ENCODE peak calls at places on chromosomes 12 and 14, in nine cellular contexts. B, Y, J, X, A, W, G, V and U are unnamed samples.

GRCh38 chr12:106149096-106149784 is 10.5 kb upstream of the NUAK1 start:
- DNase-seq in B (no peak), Y (peak), J (no peak), X (no peak), A (no peak), W (no peak), G (no peak), V (no peak), U (peak)

GRCh38 chr12:106070147-106070546 is 68.6 kb downstream of the NUAK1 start:
- DNase-seq in B (no peak), Y (no peak), J (no peak), X (no peak), A (no peak), W (no peak), G (no peak), V (no peak), U (no peak)

GRCh38 chr14:77140343-77140936 is 1.2 kb downstream of the ZDHHC22 start:
- DNase-seq in B (no peak), Y (no peak), J (no peak), X (peak), A (no peak), W (no peak), G (no peak), V (no peak), U (peak)

GRCh38 chr14:72318648-72319047 is 386.4 kb downstream of the RGS6 start:
- DNase-seq in B (no peak), Y (no peak), J (no peak), X (no peak), A (no peak), W (no peak), G (no peak), V (no peak), U (no peak)

GRCh38 chr12:100951756-100952155 is 157.2 kb downstream of the ANO4 start:
- DNase-seq in B (no peak), Y (no peak), J (no peak), X (no peak), A (no peak), W (no peak), G (no peak), V (no peak), U (no peak)

GRCh38 chr12:43348221-43348620 is 203.8 kb downstream of the ADAMTS20 start:
- DNase-seq in B (no peak), Y (no peak), J (no peak), X (no peak), A (no peak), W (no peak), G (no peak), V (no peak), U (no peak)

GRCh38 chr12:27616356-27617150 is 79.7 kb upstream of the REP15 start:
- DNase-seq in B (no peak), Y (no peak), J (no peak), X (no peak), A (no peak), W (no peak), G (no peak), V (no peak), U (no peak)

GRCh38 chr12:106753526-106753925 is 21.0 kb upstream of the RIC8B start:
- DNase-seq in B (no peak), Y (no peak), J (no peak), X (no peak), A (no peak), W (no peak), G (no peak), V (no peak), U (no peak)

GRCh38 chr14:35991356-35991755 is 165.2 kb downstream of the BRMS1L start:
- DNase-seq in B (no peak), Y (no peak), J (no peak), X (no peak), A (no peak), W (no peak), G (no peak), V (no peak), U (no peak)

GRCh38 chr14:70804556-70805162 is 4.7 kb downstream of the MAP3K9 start:
- DNase-seq in B (no peak), Y (no peak), J (no peak), X (no peak), A (no peak), W (no peak), G (no peak), V (no peak), U (no peak)

GRCh38 chr14:72495668-72496067 is 398.2 kb downstream of the DPF3 start:
- DNase-seq in B (peak), Y (no peak), J (no peak), X (peak), A (no peak), W (no peak), G (no peak), V (no peak), U (no peak)

GRCh38 chr14:55701638-55702037 is 121.6 kb downstream of the KTN1 start:
- DNase-seq in B (no peak), Y (no peak), J (no peak), X (no peak), A (no peak), W (no peak), G (no peak), V (no peak), U (no peak)

GRCh38 chr12:106645074-106645421 is 62.2 kb downstream of the RFX4 start:
- DNase-seq in B (peak), Y (no peak), J (peak), X (peak), A (no peak), W (no peak), G (no peak), V (no peak), U (no peak)

GRCh38 chr14:104633276-104633861 is 28.8 kb upstream of the TMEM179 start:
- DNase-seq in B (no peak), Y (no peak), J (no peak), X (no peak), A (no peak), W (no peak), G (no peak), V (no peak), U (no peak)

GRCh38 chr12:114512351-114512750 is 106.4 kb upstream of the TBX5 start:
- DNase-seq in B (no peak), Y (no peak), J (peak), X (no peak), A (no peak), W (no peak), G (no peak), V (no peak), U (peak)

GRCh38 chr12:132140501-132140900 is 3.6 kb downstream of the DDX51 start:
- DNase-seq in B (no peak), Y (no peak), J (no peak), X (peak), A (peak), W (no peak), G (no peak), V (no peak), U (no peak)

GRCh38 chr14:32343926-32344430 is 14.9 kb downstream of the AKAP6 start:
- DNase-seq in B (no peak), Y (no peak), J (no peak), X (no peak), A (no peak), W (no peak), G (no peak), V (no peak), U (no peak)

GRCh38 chr14:75401356-75401755 is 26.5 kb upstream of the JDP2 start:
- DNase-seq in B (peak), Y (no peak), J (no peak), X (no peak), A (peak), W (no peak), G (no peak), V (peak), U (no peak)

GRCh38 chr14:61174395-61175386 is 106.4 kb downstream of the TMEM30B start:
- DNase-seq in B (no peak), Y (no peak), J (no peak), X (no peak), A (no peak), W (no peak), G (no peak), V (no peak), U (no peak)

GRCh38 chr14:29971101-29971500 is 43.5 kb upstream of the PRKD1 start:
- DNase-seq in B (no peak), Y (no peak), J (no peak), X (no peak), A (no peak), W (no peak), G (no peak), V (no peak), U (no peak)

GRCh38 chr12:2922329-2922728 is 31.6 kb downstream of the TULP3 start:
- DNase-seq in B (no peak), Y (no peak), J (no peak), X (no peak), A (no peak), W (no peak), G (no peak), V (no peak), U (no peak)

GRCh38 chr12:15726029-15726756 is 63.0 kb downstream of the EPS8 start:
- DNase-seq in B (no peak), Y (no peak), J (no peak), X (no peak), A (no peak), W (no peak), G (no peak), V (no peak), U (no peak)

GRCh38 chr12:91778091-91778819 is 367.4 kb downstream of the BTG1 start:
- DNase-seq in B (no peak), Y (peak), J (no peak), X (no peak), A (peak), W (no peak), G (no peak), V (no peak), U (no peak)

GRCh38 chr12:1890810-1891209 is 27.6 kb downstream of the CACNA2D4 start:
- DNase-seq in B (no peak), Y (no peak), J (no peak), X (no peak), A (no peak), W (no peak), G (no peak), V (no peak), U (no peak)

GRCh38 chr12:8559676-8560075 is 19.0 kb upstream of the CLEC4E start:
- DNase-seq in B (no peak), Y (no peak), J (no peak), X (no peak), A (no peak), W (no peak), G (no peak), V (no peak), U (no peak)

GRCh38 chr14:78202976-78203375 is 32.8 kb downstream of the NRXN3 start:
- DNase-seq in B (peak), Y (no peak), J (no peak), X (no peak), A (no peak), W (no peak), G (no peak), V (no peak), U (no peak)

GRCh38 chr12:102680296-102680695 is 199.9 kb upstream of the IGF1 start:
- DNase-seq in B (no peak), Y (no peak), J (no peak), X (no peak), A (no peak), W (no peak), G (no peak), V (no peak), U (no peak)

GRCh38 chr14:73780391-73780790 is 66.2 kb upstream of the PNMA1 start:
- DNase-seq in B (no peak), Y (no peak), J (no peak), X (no peak), A (no peak), W (no peak), G (no peak), V (no peak), U (no peak)

GRCh38 chr12:28258998-28259397 is 68.7 kb downstream of the CCDC91 start:
- DNase-seq in B (no peak), Y (no peak), J (no peak), X (no peak), A (no peak), W (no peak), G (no peak), V (no peak), U (no peak)

GRCh38 chr14:64411001-64411400 is 22.8 kb downstream of the MTHFD1 start:
- DNase-seq in B (peak), Y (no peak), J (no peak), X (no peak), A (no peak), W (no peak), G (no peak), V (no peak), U (no peak)

GRCh38 chr14:38561657-38562056 is 305.8 kb upstream of the CLEC14A start:
- DNase-seq in B (no peak), Y (no peak), J (no peak), X (no peak), A (no peak), W (no peak), G (no peak), V (no peak), U (no peak)

GRCh38 chr12:58254463-58254862 is 313.1 kb downstream of the ATP23 start:
- DNase-seq in B (no peak), Y (no peak), J (no peak), X (no peak), A (no peak), W (no peak), G (no peak), V (no peak), U (no peak)

GRCh38 chr12:105574056-105574715 is 243.7 kb downstream of the C12orf75 start:
- DNase-seq in B (no peak), Y (no peak), J (no peak), X (no peak), A (no peak), W (no peak), G (no peak), V (no peak), U (no peak)

GRCh38 chr12:100170313-100170858 is 27.7 kb upstream of the BLTP3B start:
- DNase-seq in B (no peak), Y (no peak), J (no peak), X (no peak), A (no peak), W (no peak), G (no peak), V (no peak), U (no peak)

GRCh38 chr12:120121766-120122293 is 5.3 kb upstream of the RAB35 start:
- DNase-seq in B (no peak), Y (no peak), J (peak), X (no peak), A (no peak), W (no peak), G (no peak), V (no peak), U (no peak)

GRCh38 chr12:121023799-121024198 is 7.5 kb upstream of the C12orf43 start:
- DNase-seq in B (no peak), Y (no peak), J (peak), X (no peak), A (no peak), W (no peak), G (no peak), V (no peak), U (no peak)

GRCh38 chr14:85444685-85445084 is 85.3 kb upstream of the FLRT2 start:
- DNase-seq in B (no peak), Y (no peak), J (no peak), X (no peak), A (no peak), W (no peak), G (no peak), V (no peak), U (no peak)
- TF ChIP-seq POLR2A in B (no peak), Y (no peak), J (no peak), X (no peak), A (no peak), W (no peak), G (no peak), V (no peak), U (no peak)

GRCh38 chr12:6116481-6117021 is 7.9 kb downstream of the VWF start:
- DNase-seq in B (no peak), Y (no peak), J (peak), X (no peak), A (peak), W (no peak), G (no peak), V (no peak), U (no peak)
- TF ChIP-seq POLR2A in B (no peak), Y (no peak), J (no peak), X (no peak), A (no peak), W (no peak), G (no peak), V (no peak), U (no peak)

GRCh38 chr14:50396636-50397460 is at the start of gene CDKL1:
- DNase-seq in B (peak), Y (no peak), J (peak), X (peak), A (peak), W (peak), G (no peak), V (peak), U (peak)
- TF ChIP-seq POLR2A in B (no peak), Y (peak), J (no peak), X (no peak), A (peak), W (peak), G (peak), V (peak), U (peak)

GRCh38 chr12:12913626-12914388 is 22.4 kb downstream of the GPRC5A start:
- DNase-seq in B (no peak), Y (no peak), J (no peak), X (no peak), A (no peak), W (no peak), G (no peak), V (no peak), U (peak)

GRCh38 chr12:12915654-12916053 is 24.3 kb downstream of the GPRC5A start:
- DNase-seq in B (no peak), Y (no peak), J (no peak), X (no peak), A (no peak), W (no peak), G (no peak), V (no peak), U (peak)

GRCh38 chr12:12918781-12919180 is 27.4 kb downstream of the GPRC5A start:
- DNase-seq in B (no peak), Y (no peak), J (no peak), X (no peak), A (no peak), W (no peak), G (no peak), V (no peak), U (no peak)

GRCh38 chr12:12919666-12920435 is 28.5 kb downstream of the GPRC5A start:
- DNase-seq in B (no peak), Y (no peak), J (no peak), X (no peak), A (no peak), W (no peak), G (no peak), V (no peak), U (no peak)

GRCh38 chr12:12916135-12916956 is 25.0 kb downstream of the GPRC5A start:
- DNase-seq in B (peak), Y (peak), J (peak), X (peak), A (peak), W (peak), G (peak), V (peak), U (peak)
- TF ChIP-seq POLR2A in B (no peak), Y (no peak), J (no peak), X (no peak), A (no peak), W (no peak), G (no peak), V (no peak), U (no peak)

DNA sequence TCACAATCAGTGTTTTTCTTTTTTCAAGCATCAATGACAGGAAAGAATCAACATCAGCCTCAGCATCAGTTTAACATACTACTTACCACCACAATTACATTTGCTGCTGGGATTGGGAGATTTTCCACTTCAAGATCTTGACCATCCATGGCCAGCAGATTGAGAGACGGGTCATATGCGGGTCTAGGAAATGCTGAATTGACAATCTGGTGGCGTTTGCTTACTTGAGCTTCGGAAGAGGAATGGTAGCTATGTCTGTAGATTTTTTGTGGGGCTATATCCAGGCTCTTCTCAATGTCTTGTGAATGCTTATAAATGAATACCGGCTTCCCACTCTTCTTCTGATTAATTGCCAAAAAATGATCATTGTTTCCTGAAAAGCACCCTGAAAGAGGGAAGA is 27.9 kb downstream of the PTPRR start:
- DNase-seq in B (no peak), Y (no peak), J (no peak), X (no peak), A (no peak), W (no peak), G (no peak), V (no peak), U (no peak)
- TF ChIP-seq POLR2A in B (no peak), Y (no peak), J (no peak), X (no peak), A (no peak), W (no peak), G (no peak), V (no peak), U (no peak)

GRCh38 chr12:128820723-128821432 is 2.9 kb downstream of the SLC15A4 start:
- DNase-seq in B (no peak), Y (no peak), J (no peak), X (no peak), A (no peak), W (no peak), G (no peak), V (no peak), U (no peak)
- TF ChIP-seq POLR2A in B (no peak), Y (no peak), J (no peak), X (no peak), A (no peak), W (no peak), G (no peak), V (no peak), U (no peak)

GRCh38 chr14:50312734-50313054 is 570 bp downstream of the DMAC2L start:
- DNase-seq in B (no peak), Y (no peak), J (peak), X (no peak), A (no peak), W (no peak), G (no peak), V (no peak), U (no peak)
- TF ChIP-seq POLR2A in B (no peak), Y (no peak), J (no peak), X (no peak), A (no peak), W (no peak), G (no peak), V (no peak), U (no peak)